ENCODE peak calls at places on chromosomes 6 and 20, in seven cellular contexts. E, T, A, Y, L, N and D are unnamed samples.

GRCh38 chr6:158142789-158143188 is 25.3 kb downstream of the SERAC1 start:
- DNase-seq in E (peak; percentile 43), T (no peak), A (peak; percentile 22), Y (no peak), L (peak; percentile 61), N (no peak), D (no peak)

GRCh38 chr6:166786704-166787293 is 159.7 kb upstream of the RPS6KA2 start:
- DNase-seq in E (peak; percentile 83), T (no peak), A (peak; percentile 86), Y (no peak), L (peak; percentile 56), N (no peak), D (no peak)

GRCh38 chr20:35773154-35773751 is 1.4 kb downstream of the PHF20 start:
- DNase-seq in E (peak; percentile 52), T (no peak), A (peak; percentile 48), Y (no peak), L (peak; percentile 37), N (no peak), D (no peak)

GRCh38 chr20:50624351-50625016 is 66.9 kb downstream of the RIPOR3 start:
- DNase-seq in E (no peak), T (no peak), A (no peak), Y (no peak), L (peak; percentile 80), N (peak; percentile 81), D (no peak)

GRCh38 chr6:16295471-16295870 is 57.1 kb downstream of the GMPR start:
- DNase-seq in E (no peak), T (no peak), A (no peak), Y (no peak), L (no peak), N (no peak), D (no peak)

GRCh38 chr6:65558071-65558470 is 149.0 kb downstream of the EYS start:
- DNase-seq in E (no peak), T (no peak), A (no peak), Y (no peak), L (no peak), N (peak; percentile 55), D (no peak)

GRCh38 chr6:36927691-36928546 is 26.6 kb upstream of the PI16 start:
- DNase-seq in E (no peak), T (peak; percentile 79), A (peak; percentile 38), Y (peak; percentile 44), L (peak; percentile 19), N (no peak), D (no peak)

GRCh38 chr6:23349521-23350147 is 776.4 kb upstream of the NRSN1 start:
- DNase-seq in E (peak; percentile 60), T (no peak), A (peak; percentile 44), Y (no peak), L (no peak), N (no peak), D (no peak)

GRCh38 chr6:71681234-71681867 is 205.0 kb upstream of the RIMS1 start:
- DNase-seq in E (no peak), T (no peak), A (no peak), Y (no peak), L (no peak), N (no peak), D (no peak)

GRCh38 chr6:150169609-150170008 is 26.8 kb downstream of the PPP1R14C start:
- DNase-seq in E (peak; percentile 34), T (no peak), A (no peak), Y (no peak), L (no peak), N (no peak), D (no peak)

GRCh38 chr20:53819973-53820451 is 226.4 kb upstream of the ZNF217 start:
- DNase-seq in E (no peak), T (no peak), A (no peak), Y (no peak), L (peak; percentile 92), N (peak; percentile 89), D (no peak)

GRCh38 chr6:148445620-148446019 is 103.0 kb downstream of the SASH1 start:
- DNase-seq in E (peak; percentile 58), T (no peak), A (no peak), Y (no peak), L (no peak), N (no peak), D (no peak)

GRCh38 chr6:136738178-136739057 is 53.9 kb downstream of the MAP3K5 start:
- DNase-seq in E (peak; percentile 59), T (no peak), A (no peak), Y (no peak), L (peak; percentile 57), N (no peak), D (peak; percentile 51)

GRCh38 chr20:1924910-1925861 is 30.0 kb downstream of the SIRPA start:
- DNase-seq in E (no peak), T (no peak), A (no peak), Y (no peak), L (no peak), N (no peak), D (no peak)

GRCh38 chr6:141421378-141421777 is 711.3 kb upstream of the GJE1 start:
- DNase-seq in E (peak; percentile 66), T (no peak), A (no peak), Y (no peak), L (no peak), N (no peak), D (no peak)

GRCh38 chr6:14542670-14543366 is 425.2 kb downstream of the CD83 start:
- DNase-seq in E (peak; percentile 34), T (no peak), A (no peak), Y (no peak), L (no peak), N (no peak), D (peak; percentile 45)

GRCh38 chr6:44110005-44110681 is 17.1 kb downstream of the MRPL14 start:
- DNase-seq in E (no peak), T (peak; percentile 57), A (no peak), Y (no peak), L (no peak), N (no peak), D (no peak)

GRCh38 chr6:41191569-41191968 is 9.4 kb downstream of the TREML2 start:
- DNase-seq in E (peak; percentile 55), T (no peak), A (peak; percentile 60), Y (no peak), L (peak; percentile 27), N (no peak), D (no peak)
- TF ChIP-seq CTCF in E (peak; percentile 74), T (peak; percentile 20), A (peak; percentile 48), Y (no peak), L (peak; percentile 34), N (no peak), D (no peak)

DNA sequence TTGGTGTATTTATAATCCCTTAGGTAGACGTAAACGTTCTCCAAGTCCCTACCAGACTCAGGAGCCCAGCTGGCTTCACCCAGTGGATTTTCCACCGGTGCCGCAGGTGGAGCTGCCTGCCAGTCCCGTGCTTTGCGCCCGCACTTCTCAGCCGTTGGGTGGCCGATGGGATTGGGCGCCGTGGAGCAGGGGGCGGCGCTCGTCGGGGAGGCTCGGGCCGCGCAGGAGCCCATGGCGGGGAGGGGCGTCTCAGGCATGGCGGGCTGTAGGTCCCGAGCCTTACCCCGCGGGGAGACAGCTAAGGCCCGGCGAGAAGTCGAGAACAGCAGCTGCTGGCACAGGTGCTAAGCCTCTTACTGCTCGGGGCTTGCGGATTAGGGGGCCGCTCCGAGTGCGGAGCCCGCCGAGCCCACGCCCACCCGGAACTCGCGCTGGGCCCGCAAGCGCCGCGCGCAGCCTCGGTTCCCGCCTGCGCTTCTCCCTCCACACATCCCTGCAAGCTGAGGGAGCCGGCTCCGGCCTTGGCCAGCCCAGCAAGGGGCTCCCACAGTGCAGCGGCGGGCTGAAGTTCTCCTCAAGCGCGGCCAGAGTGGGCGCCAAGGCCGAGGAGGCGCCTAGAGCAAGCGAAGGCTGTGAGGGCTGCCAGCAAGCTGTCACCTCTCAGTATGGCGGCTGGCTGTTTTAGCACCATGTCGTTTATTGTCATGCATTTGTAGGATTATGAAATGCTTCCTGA is 57.3 kb downstream of the TRIM27 start:
- DNase-seq in E (peak; percentile 64), T (peak; percentile 56), A (peak; percentile 80), Y (peak; percentile 75), L (peak; percentile 82), N (peak; percentile 90), D (peak; percentile 59)
- H3K27ac ChIP-seq in E (peak overlapping the region; percentile 83), T (peak overlapping the region; percentile 58), A (peak overlapping the region; percentile 98), Y (peak overlapping the region; percentile 66), L (peak overlapping the region; percentile 65), N (peak overlapping the region; percentile 90), D (peak overlapping the region; percentile 70)

GRCh38 chr6:118862443-118862842 is 31.5 kb upstream of the ASF1A start:
- DNase-seq in E (no peak), T (no peak), A (no peak), Y (no peak), L (no peak), N (no peak), D (no peak)
- H3K27me3 ChIP-seq in E (no peaks in the 10 kb centered on the region), T (no peaks in the 10 kb centered on the region), A (no peaks in the 10 kb centered on the region), Y (no peaks in the 10 kb centered on the region), L (no peaks in the 10 kb centered on the region), N (no peaks in the 10 kb centered on the region), D (no peaks in the 10 kb centered on the region)

GRCh38 chr6:5175195-5175594 is 85.6 kb downstream of the LYRM4 start:
- DNase-seq in E (no peak), T (no peak), A (no peak), Y (no peak), L (no peak), N (no peak), D (no peak)
- TF ChIP-seq CTCF in E (peak; percentile 42), T (no peak), A (peak; percentile 36), Y (no peak), L (no peak), N (no peak), D (peak; percentile 25)